ENCODE peak calls at places on chromosomes 7 and 10, in four cellular contexts. G, U, I and R are unnamed samples. For H3K4me1, the result is how much of the 10 kb centered on the place peaks cover.

GRCh38 chr7:101537205-101537604 is 91.9 kb downstream of the MYL10 start:
- DNase-seq in G (no peak), U (no peak), I (no peak), R (peak)

GRCh38 chr7:140007051-140007690 is 55.6 kb downstream of the PARP12 start:
- DNase-seq in G (no peak), U (no peak), I (no peak), R (no peak)

GRCh38 chr10:24723788-24724380 is at the start of gene ARHGAP21:
- DNase-seq in G (peak), U (peak), I (peak), R (peak)

GRCh38 chr10:76338187-76338586 is 906.8 kb downstream of the LRMDA start:
- DNase-seq in G (no peak), U (no peak), I (no peak), R (no peak)

GRCh38 chr10:30215631-30216030 is 133.4 kb downstream of the MTPAP start:
- DNase-seq in G (no peak), U (peak), I (peak), R (no peak)

GRCh38 chr10:103693070-103693811 is 162.1 kb downstream of the SH3PXD2A start:
- DNase-seq in G (peak), U (no peak), I (no peak), R (no peak)

GRCh38 chr10:124285587-124286527 is 132.9 kb downstream of the OAT start:
- DNase-seq in G (no peak), U (peak), I (no peak), R (no peak)

GRCh38 chr7:70520604-70521003 is 611.3 kb upstream of the GALNT17 start:
- DNase-seq in G (no peak), U (no peak), I (no peak), R (no peak)

DNA sequence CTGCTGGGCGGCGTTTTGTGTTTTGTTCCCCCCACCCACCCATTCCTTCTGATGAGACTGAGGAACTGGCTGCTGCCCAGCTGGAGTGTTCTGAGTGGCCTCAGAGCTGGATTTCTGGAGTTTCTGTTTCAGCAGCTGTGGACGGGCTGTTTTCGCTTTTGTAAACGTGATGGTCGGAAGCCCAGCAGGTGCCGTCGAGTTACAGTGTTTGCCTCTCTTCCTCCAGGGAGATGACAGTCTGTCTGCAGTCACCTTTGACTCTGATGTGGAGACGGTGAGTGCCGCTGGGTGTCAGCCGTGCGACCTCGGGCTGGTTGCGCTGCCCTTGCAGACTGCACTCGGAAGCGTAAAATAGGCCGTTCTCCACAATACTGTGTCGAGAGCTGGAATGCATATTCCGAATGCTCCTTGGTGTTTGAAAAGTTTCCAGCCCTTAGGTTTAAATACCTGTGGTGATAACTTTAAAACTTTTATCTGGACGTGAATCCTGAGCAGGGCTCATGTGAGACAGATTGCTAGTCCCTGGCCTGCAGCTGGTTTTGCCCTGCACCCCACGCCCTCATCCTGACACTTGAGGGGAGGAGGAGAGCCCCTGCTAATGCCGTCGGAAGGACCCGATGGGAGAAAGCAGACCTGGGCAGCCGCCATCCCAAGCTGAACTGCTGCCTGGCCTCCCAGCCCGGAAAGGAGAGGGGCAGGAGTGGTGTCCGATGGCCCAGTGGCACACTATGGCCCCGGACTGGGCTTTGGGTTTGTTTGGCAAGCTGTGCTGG is 8.3 kb downstream of the IQCE start:
- DNase-seq in G (no peak), U (peak), I (no peak), R (no peak)
- H3K4me1 ChIP-seq in G (under half), U (under half), I (under half), R (under half)

GRCh38 chr7:6500691-6501090 is 50.6 kb downstream of the GRID2IP start:
- DNase-seq in G (no peak), U (no peak), I (no peak), R (no peak)

GRCh38 chr7:6497994-6498393 is 50.2 kb upstream of the DAGLB start:
- DNase-seq in G (no peak), U (no peak), I (no peak), R (no peak)

GRCh38 chr7:6505685-6506559 is 45.3 kb downstream of the GRID2IP start:
- DNase-seq in G (no peak), U (no peak), I (no peak), R (no peak)

GRCh38 chr7:6501586-6502564 is 49.4 kb downstream of the GRID2IP start:
- DNase-seq in G (no peak), U (no peak), I (no peak), R (no peak)

GRCh38 chr7:6502886-6503285 is 48.4 kb downstream of the GRID2IP start:
- DNase-seq in G (no peak), U (no peak), I (no peak), R (no peak)
- H3K4me1 ChIP-seq in G (under half), U (under half), I (under half), R (under half)

DNA sequence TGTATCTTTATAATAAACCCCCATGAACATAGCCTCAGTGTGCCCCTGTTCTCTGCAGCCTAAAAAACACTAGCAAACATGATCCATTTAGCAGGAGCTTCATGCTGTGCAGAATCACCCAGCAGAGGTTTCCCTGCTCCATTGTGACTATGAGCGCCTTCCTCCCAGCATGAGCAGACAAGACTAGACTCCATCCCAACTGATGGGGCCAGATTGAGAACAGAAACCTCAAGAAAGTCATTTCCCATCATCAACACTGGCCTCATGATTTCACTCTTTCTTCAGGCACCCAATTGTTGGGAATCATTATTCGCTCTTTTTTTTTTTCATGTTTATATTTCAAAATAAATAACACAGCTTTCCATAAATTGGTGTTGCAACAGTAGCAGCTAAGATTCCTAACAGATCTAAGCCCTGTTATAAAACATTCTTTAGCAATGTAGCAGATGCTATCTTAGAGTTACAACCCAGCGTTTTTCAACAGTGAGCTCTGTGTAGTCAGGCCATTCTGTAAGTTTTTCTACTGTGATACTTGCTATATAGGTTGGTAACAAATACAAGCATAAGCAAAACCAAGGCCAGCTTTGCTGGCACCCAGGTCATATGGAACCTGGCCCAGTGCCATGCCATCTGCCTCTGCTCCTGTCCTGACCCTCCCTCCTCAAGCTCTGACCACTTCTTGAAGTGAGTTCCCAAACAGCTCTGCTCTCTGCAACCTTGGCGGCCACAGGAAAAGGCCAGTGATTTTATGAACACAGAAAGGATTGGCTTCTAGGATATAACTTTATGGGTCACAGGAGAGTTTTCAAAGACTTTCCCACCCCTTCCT is 13.0 kb downstream of the NOD1 start:
- DNase-seq in G (no peak), U (no peak), I (no peak), R (no peak)
- H3K4me1 ChIP-seq in G (under half), U (half or more), I (under half), R (under half)

GRCh38 chr10:74925716-74926115 is 99.3 kb downstream of the KAT6B start:
- DNase-seq in G (no peak), U (no peak), I (no peak), R (no peak)
- H3K4me1 ChIP-seq in G (under half), U (half or more), I (under half), R (under half)

DNA sequence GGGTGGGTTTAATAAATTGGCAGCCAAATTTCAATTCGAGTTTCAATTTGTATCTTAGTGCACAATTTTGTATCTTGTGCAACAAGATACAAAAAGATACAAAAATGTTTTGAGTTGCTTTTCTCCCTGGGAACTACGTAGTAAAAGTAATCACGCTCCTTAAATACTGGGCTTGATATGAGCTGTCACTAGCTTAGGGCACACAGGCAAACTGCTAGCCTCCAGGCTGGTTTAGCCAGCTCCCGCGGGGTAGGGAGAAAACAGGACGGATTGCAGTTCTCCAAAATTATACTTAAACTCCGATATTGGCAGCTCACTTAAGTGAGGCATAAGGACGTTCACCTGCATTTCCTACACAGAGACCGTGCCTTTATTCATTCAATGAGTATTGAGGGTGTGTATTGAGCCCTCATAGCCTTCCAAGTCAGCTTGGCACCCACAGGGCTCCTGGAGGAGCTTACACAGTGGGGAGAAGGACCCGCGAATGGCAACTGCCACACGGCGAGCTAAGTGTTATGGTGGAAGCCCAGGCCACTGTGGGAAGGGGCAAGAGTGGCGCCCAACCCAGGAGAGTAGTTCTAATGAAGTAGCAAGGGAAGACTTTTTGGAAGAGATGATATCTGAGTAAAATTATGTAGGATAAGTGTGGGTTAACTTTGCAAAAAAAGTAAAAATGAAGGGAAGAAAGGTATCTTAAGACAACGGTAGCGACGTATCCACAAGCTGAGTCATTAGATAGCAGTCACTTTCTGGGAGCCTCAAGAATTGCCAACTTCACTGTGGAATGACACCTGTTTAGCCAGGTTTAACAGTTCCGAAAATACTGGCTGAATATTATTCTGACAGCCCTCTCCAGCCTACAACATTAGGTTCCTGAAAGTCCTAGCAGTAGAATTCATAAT is 1.6 kb upstream of the EPC1 start:
- DNase-seq in G (no peak), U (no peak), I (no peak), R (no peak)
- H3K4me1 ChIP-seq in G (under half), U (half or more), I (under half), R (under half)

DNA sequence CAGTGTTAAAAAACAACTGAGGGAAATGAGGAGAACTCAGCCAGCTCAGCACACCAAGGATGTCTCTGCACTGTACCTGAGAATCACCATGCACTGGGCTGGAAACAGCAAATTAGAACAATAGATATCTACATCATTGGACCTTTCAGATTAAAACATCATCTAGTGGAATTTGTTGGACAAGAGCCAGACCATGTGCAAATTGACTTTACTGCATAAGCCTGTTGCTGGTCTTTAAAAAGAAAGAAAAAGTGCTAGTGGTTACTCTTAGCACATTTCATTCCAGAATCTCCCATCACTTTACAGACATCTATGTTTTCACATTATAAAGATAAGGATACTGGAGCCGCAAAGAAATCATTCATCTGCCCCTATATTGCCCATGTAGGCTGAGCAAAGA is 75.4 kb downstream of the FGFR2 start:
- DNase-seq in G (no peak), U (no peak), I (no peak), R (no peak)
- H3K4me1 ChIP-seq in G (under half), U (under half), I (under half), R (under half)

DNA sequence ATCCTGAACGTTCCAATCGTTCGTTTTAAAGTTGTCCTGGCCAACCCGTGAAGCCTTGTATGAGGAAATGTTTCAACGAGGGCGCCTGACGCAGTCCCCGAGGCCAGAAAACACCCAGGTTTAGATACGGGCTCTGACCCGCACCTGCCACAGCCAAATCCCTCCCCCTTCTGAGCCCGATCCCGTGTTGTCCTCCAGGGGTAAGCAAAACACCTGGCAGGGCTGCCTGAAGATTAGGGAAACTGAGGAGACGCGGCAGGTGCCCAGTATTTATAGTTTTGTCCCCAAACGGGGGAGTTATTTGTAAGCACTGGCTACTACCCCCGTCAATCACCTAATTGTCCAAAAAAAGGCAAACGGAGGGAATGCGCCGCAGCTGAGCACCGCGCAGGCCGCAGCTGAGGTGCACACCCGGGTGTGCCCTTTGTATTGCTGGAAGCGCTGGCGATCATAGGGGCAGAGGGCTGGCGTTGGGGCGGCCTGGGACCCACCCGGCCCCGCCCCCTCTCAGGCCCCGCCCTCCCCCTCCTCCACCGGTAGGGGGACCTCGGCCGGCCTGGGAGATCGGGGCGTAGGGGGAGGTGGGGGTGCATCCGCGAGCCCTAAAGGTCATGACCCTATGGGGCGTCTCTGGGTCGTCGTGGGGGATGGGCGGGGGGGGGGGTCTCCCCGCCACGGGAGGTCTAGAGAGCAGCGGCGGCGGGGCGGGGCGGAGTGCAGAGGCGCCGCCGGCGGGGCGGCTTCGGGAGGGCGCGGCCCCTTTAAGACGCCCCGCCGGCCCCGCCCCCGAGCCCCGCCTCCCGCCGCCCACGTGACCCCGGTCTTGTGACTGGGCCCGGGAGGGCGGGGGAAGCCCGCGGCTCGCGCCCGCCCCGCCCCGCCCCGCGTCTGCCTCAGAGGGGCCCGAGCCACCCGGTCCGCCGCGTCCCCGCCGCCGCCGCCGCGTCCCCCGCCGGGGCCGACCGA is at the start of gene BRI3:
- DNase-seq in G (peak), U (peak), I (peak), R (peak)
- H3K4me1 ChIP-seq in G (under half), U (half or more), I (under half), R (under half)

DNA sequence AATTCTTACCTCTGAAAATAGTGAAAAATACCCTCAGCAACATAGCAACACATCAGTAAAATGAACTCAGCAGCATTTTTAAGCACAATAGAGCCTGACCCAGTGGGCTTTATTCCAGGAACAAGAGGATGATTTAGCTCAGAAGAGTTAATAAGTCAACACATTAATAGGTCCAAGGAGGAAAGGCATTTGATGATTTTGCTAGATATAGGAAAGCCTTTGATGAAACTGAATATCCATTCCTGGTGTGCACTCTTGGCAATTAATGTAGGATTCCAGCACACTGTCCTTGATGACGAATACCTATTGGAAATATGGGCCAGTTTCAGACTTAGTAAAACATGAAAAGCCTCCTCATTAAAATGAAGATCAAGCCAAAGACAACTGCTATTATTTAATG is 42.5 kb downstream of the RASGEF1A start:
- DNase-seq in G (no peak), U (no peak), I (no peak), R (no peak)
- H3K4me1 ChIP-seq in G (under half), U (under half), I (under half), R (under half)

DNA sequence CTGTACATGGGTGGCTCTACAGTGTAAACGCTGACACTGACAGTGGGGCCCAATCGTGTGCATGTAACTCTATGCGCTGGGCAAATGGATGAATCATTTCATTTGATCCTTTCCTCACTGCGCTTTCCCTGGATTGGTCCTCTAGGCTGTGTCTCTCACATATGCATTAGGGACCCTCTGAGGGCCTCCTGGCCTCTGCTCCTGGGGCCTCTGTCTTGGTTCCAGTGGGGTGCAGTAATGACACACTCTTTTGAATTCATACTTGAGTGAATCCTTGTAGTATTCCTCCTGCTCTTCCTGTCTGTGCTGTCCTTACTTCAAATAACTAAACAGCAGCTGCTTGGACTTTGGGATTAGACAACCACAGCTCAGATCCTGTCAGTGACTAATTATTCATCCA is 176.5 kb upstream of the ADO start:
- DNase-seq in G (no peak), U (no peak), I (no peak), R (peak)
- H3K4me1 ChIP-seq in G (under half), U (under half), I (under half), R (under half)

GRCh38 chr10:69331161-69331560 is 52.9 kb downstream of the HK1 start:
- DNase-seq in G (no peak), U (no peak), I (no peak), R (no peak)

GRCh38 chr10:69334258-69335062 is 56.2 kb downstream of the HK1 start:
- DNase-seq in G (no peak), U (no peak), I (no peak), R (no peak)

GRCh38 chr10:69333205-69333604 is 54.9 kb downstream of the HK1 start:
- DNase-seq in G (peak), U (no peak), I (no peak), R (no peak)

GRCh38 chr10:69335063-69335587 is 56.8 kb downstream of the HK1 start:
- DNase-seq in G (no peak), U (peak), I (peak), R (no peak)

GRCh38 chr10:69332278-69333010 is 54.1 kb downstream of the HK1 start:
- DNase-seq in G (no peak), U (no peak), I (no peak), R (no peak)
- H3K4me1 ChIP-seq in G (under half), U (half or more), I (under half), R (under half)